ENCODE peak calls at places on chromosomes 11 and 22, in four cellular contexts. One of them, this sample, is unnamed.

GRCh38 chr11:104432981-104433380 is 269.0 kb upstream of the PDGFD start:
- DNase-seq in putamen: no peak
- DNase-seq in germinal center: no peak
- DNase-seq in coronary artery: no peak
- DNase-seq in this sample: no peak

GRCh38 chr11:63494936-63495335 is 4.0 kb upstream of the PLAAT5 start:
- DNase-seq in germinal center: no peak
- DNase-seq in putamen: no peak
- DNase-seq in coronary artery: no peak
- DNase-seq in this sample: no peak

GRCh38 chr11:44134625-44135024 is 39.1 kb downstream of the EXT2 start:
- DNase-seq in coronary artery: no peak
- DNase-seq in germinal center: no peak
- DNase-seq in putamen: no peak
- DNase-seq in this sample: no peak

GRCh38 chr22:30205281-30206115 is 41.1 kb downstream of the LIF start:
- DNase-seq in putamen: no peak
- DNase-seq in germinal center: no peak
- DNase-seq in coronary artery: peak; percentile 87
- DNase-seq in this sample: peak; percentile 88

GRCh38 chr11:130672911-130673310 is 224.5 kb downstream of the ADAMTS15 start:
- DNase-seq in putamen: no peak
- DNase-seq in germinal center: no peak
- DNase-seq in coronary artery: no peak
- DNase-seq in this sample: no peak

GRCh38 chr22:27716074-27716473 is 85.5 kb downstream of the MN1 start:
- DNase-seq in germinal center: no peak
- DNase-seq in coronary artery: no peak
- DNase-seq in putamen: no peak
- DNase-seq in this sample: no peak

GRCh38 chr11:35036642-35037041 is 102.3 kb upstream of the CD44 start:
- DNase-seq in putamen: no peak
- DNase-seq in coronary artery: no peak
- DNase-seq in germinal center: no peak
- DNase-seq in this sample: no peak

GRCh38 chr22:48320671-48321515 is 1506.8 kb downstream of the BRD1 start:
- DNase-seq in putamen: no peak
- DNase-seq in coronary artery: no peak
- DNase-seq in germinal center: no peak
- DNase-seq in this sample: peak; percentile 32

GRCh38 chr22:39907605-39908097 is 6.8 kb downstream of the GRAP2 start:
- DNase-seq in putamen: no peak
- DNase-seq in coronary artery: no peak
- DNase-seq in germinal center: no peak
- DNase-seq in this sample: no peak

GRCh38 chr22:26446808-26447515 is 17.9 kb downstream of the ASPHD2 start:
- DNase-seq in coronary artery: no peak
- DNase-seq in germinal center: no peak
- DNase-seq in putamen: no peak
- DNase-seq in this sample: no peak

This sample was measured in suprapubic skin.